ENCODE peak calls at places on chromosomes 16 and 17, in six cellular contexts. One of them, this sample, is unnamed.

GRCh38 chr17:76365256-76365903 is 11.7 kb upstream of the PRPSAP1 start:
- DNase-seq in EL: no peak
- DNase-seq in epithelial cell of proximal tubule: no peak
- DNase-seq in AG04449: no peak
- DNase-seq in body of pancreas: no peak
- DNase-seq in nephron progenitor cell: no peak
- DNase-seq in this sample: peak; percentile 53

GRCh38 chr17:36825113-36825955 is 111.9 kb upstream of the LHX1 start:
- DNase-seq in epithelial cell of proximal tubule: no peak
- DNase-seq in body of pancreas: no peak
- DNase-seq in AG04449: no peak
- DNase-seq in nephron progenitor cell: no peak
- DNase-seq in EL: no peak
- DNase-seq in this sample: no peak

GRCh38 chr17:79095345-79096055 is 20.9 kb downstream of the ENGASE start:
- DNase-seq in EL: no peak
- DNase-seq in body of pancreas: no peak
- DNase-seq in nephron progenitor cell: no peak
- DNase-seq in AG04449: no peak
- DNase-seq in epithelial cell of proximal tubule: no peak
- DNase-seq in this sample: no peak

GRCh38 chr17:79834575-79835469 is 4.4 kb downstream of the CBX4 start:
- DNase-seq in EL: no peak
- DNase-seq in epithelial cell of proximal tubule: no peak
- DNase-seq in nephron progenitor cell: peak; percentile 76
- DNase-seq in body of pancreas: peak; percentile 41
- DNase-seq in AG04449: no peak
- DNase-seq in this sample: peak; percentile 54

GRCh38 chr16:19323596-19323995 is 38.1 kb downstream of the CLEC19A start:
- DNase-seq in nephron progenitor cell: no peak
- DNase-seq in AG04449: no peak
- DNase-seq in epithelial cell of proximal tubule: no peak
- DNase-seq in body of pancreas: no peak
- DNase-seq in EL: no peak
- DNase-seq in this sample: no peak

GRCh38 chr17:45413498-45413923 is 19.2 kb downstream of the ARHGAP27 start:
- DNase-seq in body of pancreas: no peak
- DNase-seq in AG04449: no peak
- DNase-seq in EL: no peak
- DNase-seq in nephron progenitor cell: no peak
- DNase-seq in epithelial cell of proximal tubule: no peak
- DNase-seq in this sample: no peak

GRCh38 chr16:55203570-55203969 is 120.4 kb upstream of the IRX6 start:
- DNase-seq in nephron progenitor cell: no peak
- DNase-seq in AG04449: no peak
- DNase-seq in epithelial cell of proximal tubule: no peak
- DNase-seq in body of pancreas: no peak
- DNase-seq in EL: no peak
- DNase-seq in this sample: no peak

GRCh38 chr17:17568772-17569195 is 22.7 kb downstream of the PEMT start:
- DNase-seq in nephron progenitor cell: peak; percentile 94
- DNase-seq in body of pancreas: peak; percentile 87
- DNase-seq in EL: peak; percentile 56
- DNase-seq in epithelial cell of proximal tubule: no peak
- DNase-seq in AG04449: no peak
- DNase-seq in this sample: peak; percentile 76

GRCh38 chr17:37481001-37481665 is 8.6 kb upstream of the DUSP14 start:
- DNase-seq in body of pancreas: no peak
- DNase-seq in nephron progenitor cell: no peak
- DNase-seq in AG04449: no peak
- DNase-seq in epithelial cell of proximal tubule: no peak
- DNase-seq in EL: no peak
- DNase-seq in this sample: no peak

GRCh38 chr16:12349950-12350842 is 373.7 kb downstream of the SNX29 start:
- DNase-seq in EL: no peak
- DNase-seq in epithelial cell of proximal tubule: no peak
- DNase-seq in body of pancreas: no peak
- DNase-seq in AG04449: no peak
- DNase-seq in nephron progenitor cell: no peak
- DNase-seq in this sample: no peak

GRCh38 chr16:21157632-21158031 is 842 bp upstream of the LDAF1 start:
- DNase-seq in body of pancreas: no peak
- DNase-seq in AG04449: no peak
- DNase-seq in nephron progenitor cell: no peak
- DNase-seq in epithelial cell of proximal tubule: no peak
- DNase-seq in EL: no peak
- DNase-seq in this sample: no peak

GRCh38 chr17:67615736-67616135 is 102.0 kb upstream of the NOL11 start:
- DNase-seq in epithelial cell of proximal tubule: no peak
- DNase-seq in body of pancreas: no peak
- DNase-seq in AG04449: no peak
- DNase-seq in nephron progenitor cell: no peak
- DNase-seq in EL: no peak
- DNase-seq in this sample: no peak

GRCh38 chr17:14919580-14920160 is 345.5 kb downstream of the PMP22 start:
- DNase-seq in AG04449: no peak
- DNase-seq in epithelial cell of proximal tubule: no peak
- DNase-seq in nephron progenitor cell: no peak
- DNase-seq in body of pancreas: no peak
- DNase-seq in EL: no peak
- DNase-seq in this sample: no peak

GRCh38 chr17:50569592-50569991 is 9.1 kb downstream of the CACNA1G start:
- DNase-seq in epithelial cell of proximal tubule: no peak
- DNase-seq in nephron progenitor cell: no peak
- DNase-seq in AG04449: no peak
- DNase-seq in body of pancreas: no peak
- DNase-seq in EL: no peak
- DNase-seq in this sample: no peak

GRCh38 chr17:10226930-10227695 is 28.7 kb upstream of the GAS7 start:
- DNase-seq in AG04449: no peak
- DNase-seq in nephron progenitor cell: peak; percentile 59
- DNase-seq in epithelial cell of proximal tubule: no peak
- DNase-seq in EL: peak; percentile 23
- DNase-seq in body of pancreas: peak; percentile 19
- DNase-seq in this sample: no peak

GRCh38 chr16:48106445-48106844 is 49.3 kb downstream of the ABCC12 start:
- DNase-seq in EL: no peak
- DNase-seq in epithelial cell of proximal tubule: no peak
- DNase-seq in nephron progenitor cell: no peak
- DNase-seq in AG04449: no peak
- DNase-seq in body of pancreas: no peak
- DNase-seq in this sample: no peak

GRCh38 chr17:45132302-45132568 is at the start of gene PLCD3:
- DNase-seq in nephron progenitor cell: peak; percentile 86
- DNase-seq in AG04449: no peak
- DNase-seq in EL: no peak
- DNase-seq in epithelial cell of proximal tubule: no peak
- DNase-seq in body of pancreas: no peak
- DNase-seq in this sample: no peak

GRCh38 chr17:38416840-38417209 is 11.4 kb upstream of the ARHGAP23 start:
- DNase-seq in body of pancreas: no peak
- DNase-seq in nephron progenitor cell: no peak
- DNase-seq in AG04449: no peak
- DNase-seq in EL: no peak
- DNase-seq in epithelial cell of proximal tubule: no peak
- DNase-seq in this sample: no peak

GRCh38 chr16:89711601-89712475 is 8.9 kb downstream of the VPS9D1 start:
- DNase-seq in body of pancreas: peak; percentile 46
- DNase-seq in epithelial cell of proximal tubule: no peak
- DNase-seq in nephron progenitor cell: peak; percentile 77
- DNase-seq in AG04449: no peak
- DNase-seq in EL: peak; percentile 66
- DNase-seq in this sample: peak; percentile 81

This sample was measured in dermis blood vessel endothelial cell.